ENCODE peak calls at places on chromosomes 13 and 19, in nine cellular contexts. H is left ventricle myocardium inferior, Z is cardiac muscle cell, I is foreskin fibroblast, J is tibial artery, X is cardiac fibroblast, S is left lung, M is AG09309, B is fibroblast of pulmonary artery. R is an unnamed sample.

GRCh38 chr13:63279136-63279535 is 1863.5 kb upstream of the PCDH20 start:
- DNase-seq in H (no peak), Z (no peak), I (no peak), J (no peak), X (no peak), S (no peak), M (no peak), B (no peak), R (no peak)

GRCh38 chr19:14576363-14576762 is 4.5 kb upstream of the NDUFB7 start:
- DNase-seq in H (no peak), Z (no peak), I (no peak), J (no peak), X (no peak), S (peak), M (no peak), B (no peak), R (no peak)

GRCh38 chr19:8180018-8180417 is 29.2 kb upstream of the CERS4 start:
- DNase-seq in H (no peak), Z (no peak), I (no peak), J (no peak), X (no peak), S (no peak), M (no peak), B (no peak), R (no peak)

GRCh38 chr19:9910625-9911024 is 25.7 kb downstream of the OLFM2 start:
- DNase-seq in H (no peak), Z (no peak), I (no peak), J (no peak), X (no peak), S (no peak), M (no peak), B (no peak), R (no peak)

GRCh38 chr13:21670883-21671792 is at the start of gene FGF9:
- DNase-seq in H (peak), Z (peak), I (peak), J (peak), X (peak), S (peak), M (peak), B (peak), R (peak)

GRCh38 chr13:41942462-41943094 is 18.3 kb downstream of the VWA8 start:
- DNase-seq in H (no peak), Z (peak), I (peak), J (no peak), X (peak), S (no peak), M (no peak), B (peak), R (peak)

GRCh38 chr19:17049711-17050280 is 23.2 kb upstream of the CPAMD8 start:
- DNase-seq in H (no peak), Z (no peak), I (peak), J (no peak), X (peak), S (peak), M (peak), B (peak), R (peak)

GRCh38 chr13:35723061-35723461 is 246.6 kb upstream of the MAB21L1 start:
- DNase-seq in H (no peak), Z (no peak), I (no peak), J (no peak), X (peak), S (no peak), M (no peak), B (peak), R (no peak)

GRCh38 chr13:35164324-35164932 is 222.4 kb downstream of the NBEA start:
- DNase-seq in H (no peak), Z (peak), I (no peak), J (no peak), X (peak), S (no peak), M (no peak), B (peak), R (peak)

GRCh38 chr19:50434525-50434924 is 1.8 kb downstream of the MYBPC2 start:
- DNase-seq in H (no peak), Z (no peak), I (no peak), J (no peak), X (no peak), S (peak), M (no peak), B (no peak), R (no peak)

GRCh38 chr19:16893686-16893990 is 4.8 kb downstream of the F2RL3 start:
- DNase-seq in H (no peak), Z (no peak), I (no peak), J (peak), X (no peak), S (peak), M (no peak), B (no peak), R (no peak)

GRCh38 chr19:42178791-42179500 is 38.5 kb downstream of the DEDD2 start:
- DNase-seq in H (no peak), Z (peak), I (no peak), J (no peak), X (no peak), S (no peak), M (no peak), B (no peak), R (no peak)
- TF ChIP-seq CTCF in H (no peak), Z (peak), I (peak), J (no peak), X (peak), S (no peak), M (peak), B (peak), R (peak)

DNA sequence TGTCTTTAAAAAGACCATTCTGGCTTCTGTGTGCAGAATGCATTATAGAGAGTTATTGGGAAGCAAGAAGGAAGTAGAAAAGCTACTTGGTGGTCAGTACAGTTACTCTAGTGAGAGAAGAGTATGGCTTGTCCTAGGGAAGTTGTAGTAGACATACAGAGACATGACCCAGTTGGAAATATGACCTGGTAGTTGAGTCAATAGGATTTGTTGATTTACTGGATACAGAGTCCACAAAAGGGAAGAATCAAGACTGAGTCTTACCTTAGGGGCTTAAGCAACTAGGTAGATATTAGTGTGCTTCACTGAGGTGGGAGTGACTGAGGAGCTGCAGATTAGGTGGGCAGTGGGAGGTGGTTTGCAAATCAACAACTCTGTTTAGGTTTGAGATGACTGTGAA is 48.8 kb downstream of the RASL11A start:
- DNase-seq in H (no peak), Z (no peak), I (no peak), J (no peak), X (no peak), S (no peak), M (no peak), B (no peak), R (no peak)
- TF ChIP-seq CTCF in H (no peak), Z (no peak), I (no peak), J (no peak), X (no peak), S (no peak), M (no peak), B (no peak), R (no peak)

GRCh38 chr19:6868341-6868740 is 19.0 kb upstream of the ADGRE1 start:
- DNase-seq in H (no peak), Z (no peak), I (no peak), J (no peak), X (peak), S (no peak), M (no peak), B (peak), R (no peak)
- TF ChIP-seq CTCF in H (no peak), Z (no peak), I (no peak), J (no peak), X (no peak), S (no peak), M (no peak), B (no peak), R (no peak)

DNA sequence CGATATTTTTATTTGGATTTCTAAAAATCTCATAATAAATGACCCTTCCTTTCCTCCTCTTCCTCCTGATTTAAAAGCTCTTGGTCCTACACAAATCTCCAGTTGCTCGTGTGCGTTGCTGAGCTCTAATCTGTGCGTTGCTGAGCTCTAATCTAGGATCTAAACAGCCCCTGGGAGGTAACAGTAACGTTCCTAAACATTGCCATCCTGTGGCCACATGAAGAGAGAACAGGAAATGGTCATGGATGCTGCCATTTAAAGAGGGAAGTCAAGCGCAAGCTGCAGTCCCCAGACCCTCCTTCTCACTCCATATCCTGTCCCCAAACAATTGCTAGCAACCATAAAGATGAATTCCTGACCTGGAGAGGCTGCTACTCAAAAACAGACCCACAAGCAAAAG is 170.8 kb downstream of the NUFIP1 start:
- DNase-seq in H (no peak), Z (peak), I (no peak), J (no peak), X (peak), S (no peak), M (no peak), B (peak), R (peak)
- TF ChIP-seq CTCF in H (no peak), Z (peak), I (no peak), J (no peak), X (no peak), S (no peak), M (peak), B (peak), R (peak)

DNA sequence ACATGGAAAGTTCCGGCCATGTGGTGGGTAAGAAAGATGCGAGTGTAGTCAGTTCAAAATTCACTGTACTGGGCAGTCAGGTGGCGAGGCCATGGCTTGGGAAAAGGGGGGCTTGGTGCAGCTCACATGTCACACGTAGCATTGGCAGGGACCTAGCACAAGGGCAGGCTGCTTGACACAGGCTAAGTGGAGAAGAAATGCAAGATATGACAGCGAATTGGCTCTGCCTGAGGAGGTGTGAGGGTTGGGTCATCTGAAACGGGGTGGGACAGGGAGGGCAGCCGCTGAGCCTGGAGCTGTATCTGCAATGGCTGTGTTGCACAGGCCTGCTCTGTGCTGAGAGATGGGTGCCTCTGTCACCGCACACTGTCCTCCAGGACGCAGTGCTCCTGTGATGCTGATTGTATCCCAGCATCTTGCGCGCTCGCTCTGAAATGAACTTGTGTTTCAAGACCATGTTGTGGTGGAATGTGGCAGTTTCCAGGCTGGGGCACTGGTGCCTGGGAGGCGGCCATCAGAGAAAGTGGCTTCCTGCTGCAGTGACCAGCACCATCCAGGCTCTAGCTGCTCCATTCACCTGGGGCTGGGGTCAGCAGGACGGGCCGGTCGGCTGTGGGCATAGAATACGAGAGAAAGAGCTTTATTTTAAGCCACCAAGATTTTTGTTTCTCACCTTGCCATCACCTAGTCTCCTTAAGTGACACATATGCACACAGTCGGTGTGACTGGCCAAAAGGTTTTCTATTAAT is 70.3 kb downstream of the TEX29 start:
- DNase-seq in H (no peak), Z (no peak), I (no peak), J (peak), X (no peak), S (no peak), M (no peak), B (no peak), R (no peak)
- TF ChIP-seq CTCF in H (no peak), Z (no peak), I (no peak), J (no peak), X (no peak), S (no peak), M (no peak), B (no peak), R (no peak)

DNA sequence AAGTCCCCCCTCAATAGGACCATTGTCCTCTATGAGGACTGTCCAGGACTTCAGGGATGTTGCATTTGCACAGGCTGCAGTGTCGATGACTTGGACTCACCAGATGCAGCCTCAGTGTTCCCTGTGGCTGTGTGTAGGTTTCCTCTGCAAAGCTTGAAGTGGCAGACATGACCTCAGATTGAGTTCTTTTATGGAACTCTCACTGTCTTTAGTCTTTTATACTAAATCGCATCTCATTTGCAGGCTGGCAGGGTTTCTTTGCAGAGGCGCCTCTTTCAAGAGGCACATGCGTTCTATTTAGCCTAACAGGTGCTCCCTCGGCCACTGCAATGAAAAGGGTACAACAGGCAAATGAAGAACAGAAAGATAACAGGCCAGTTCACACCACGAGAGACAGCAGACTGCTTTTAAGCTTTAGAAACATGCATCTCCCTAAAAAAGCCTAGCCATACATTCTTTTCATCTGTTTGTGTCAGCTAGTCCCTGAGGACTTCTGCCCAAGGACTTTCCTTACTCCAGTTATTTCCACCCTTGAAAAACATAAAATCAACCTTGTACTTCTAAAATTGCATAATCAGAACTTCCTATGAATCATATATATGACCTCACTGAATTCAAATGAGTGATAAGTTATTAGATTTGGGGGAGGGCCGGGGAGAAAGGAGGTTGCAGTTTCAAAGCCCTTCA is 118.4 kb downstream of the RAB20 start:
- DNase-seq in H (no peak), Z (no peak), I (peak), J (peak), X (peak), S (no peak), M (no peak), B (peak), R (peak)
- TF ChIP-seq CTCF in H (no peak), Z (no peak), I (no peak), J (no peak), X (no peak), S (no peak), M (no peak), B (no peak), R (no peak)

GRCh38 chr19:13366529-13367143 is 139.6 kb downstream of the CACNA1A start:
- DNase-seq in H (no peak), Z (peak), I (peak), J (no peak), X (peak), S (no peak), M (peak), B (peak), R (peak)
- TF ChIP-seq CTCF in H (peak), Z (peak), I (peak), J (no peak), X (peak), S (no peak), M (peak), B (peak), R (peak)